ENCODE peak calls at places on chromosomes 7 and 10, in five cellular contexts. N is A549, C is left ventricle myocardium inferior, I is stomach, O is HCT116. E is an unnamed sample.

GRCh38 chr7:27182861-27183681 is 2.0 kb downstream of the HOXA11 start:
- DNase-seq in O (no peak), C (no peak), N (no peak), I (peak; percentile 16), E (no peak)

GRCh38 chr10:17290226-17290625 is 62.2 kb downstream of the VIM start:
- DNase-seq in C (no peak), N (no peak), I (no peak), O (peak; percentile 50), E (peak; percentile 34)

GRCh38 chr10:104640339-104641149 is 546 bp upstream of the SORCS3 start:
- DNase-seq in I (no peak), C (no peak), O (no peak), N (no peak), E (no peak)

GRCh38 chr7:2476298-2476697 is at the start of gene GRIFIN:
- DNase-seq in C (no peak), I (no peak), N (no peak), O (no peak), E (no peak)

GRCh38 chr7:128862571-128863432 is at the start of gene ATP6V1F:
- DNase-seq in I (peak; percentile 99), N (peak; percentile 98), C (peak; percentile 98), O (peak; percentile 95), E (peak; percentile 98)

GRCh38 chr7:137484326-137484725 is 140.8 kb upstream of the PTN start:
- DNase-seq in O (no peak), I (no peak), N (no peak), C (no peak), E (no peak)

GRCh38 chr10:125113661-125114388 is 46.5 kb downstream of the CTBP2 start:
- DNase-seq in C (no peak), O (no peak), I (peak; percentile 15), N (no peak), E (no peak)

GRCh38 chr7:70097639-70098038 is 499.4 kb downstream of the AUTS2 start:
- DNase-seq in O (no peak), C (no peak), I (no peak), N (no peak), E (no peak)

GRCh38 chr7:99379043-99379577 is 4.6 kb downstream of the ARPC1B start:
- DNase-seq in N (no peak), I (peak; percentile 46), C (peak; percentile 67), O (no peak), E (peak; percentile 61)

GRCh38 chr7:71900556-71900955 is 511.6 kb downstream of the CALN1 start:
- DNase-seq in C (no peak), I (no peak), O (no peak), N (no peak), E (no peak)

GRCh38 chr7:150388709-150389531 is 9.8 kb downstream of the ZNF775 start:
- DNase-seq in I (peak; percentile 75), O (no peak), C (peak; percentile 70), N (no peak), E (no peak)
- TF ChIP-seq CTCF in I (no peak), O (no peak), C (peak; percentile 80), N (no peak), E (peak; percentile 27)

GRCh38 chr7:87878208-87878735 is 2.0 kb downstream of the DBF4 start:
- DNase-seq in I (no peak), C (no peak), O (no peak), N (no peak), E (no peak)
- H3K27ac ChIP-seq in I (no peak overlapping the region), C (no peak overlapping the region), O (no peak overlapping the region), N (no peak overlapping the region), E (no peak overlapping the region)

DNA sequence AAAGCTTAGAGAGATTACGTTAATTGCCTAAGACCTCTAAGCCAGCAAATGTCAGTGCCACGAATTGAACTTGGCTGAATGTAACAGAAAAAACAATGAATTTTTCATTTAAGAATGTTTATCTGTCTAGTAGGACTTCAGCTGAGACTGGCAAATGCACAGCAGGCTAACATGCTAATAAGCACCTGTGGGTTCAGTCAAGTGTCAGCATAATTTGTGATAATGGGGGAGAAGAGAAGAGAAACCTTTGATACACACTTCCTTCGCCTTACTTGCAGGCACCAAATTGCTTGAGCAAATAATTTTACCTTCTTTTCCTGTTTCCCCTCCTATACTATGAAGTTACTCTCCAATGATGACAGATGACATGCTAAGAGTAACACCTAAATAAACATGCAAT is 1136.5 kb upstream of the SORCS1 start:
- DNase-seq in O (no peak), I (no peak), N (no peak), C (no peak), E (no peak)
- TF ChIP-seq CTCF in O (no peak), I (no peak), N (no peak), C (no peak), E (no peak)

GRCh38 chr10:7667262-7668141 is 736 bp upstream of the ITIH5 start:
- DNase-seq in C (peak; percentile 19), N (no peak), I (no peak), O (no peak), E (no peak)
- H3K27ac ChIP-seq in C (peak overlapping the region; percentile 56), N (no peak overlapping the region), I (no peak overlapping the region), O (no peak overlapping the region), E (no peak overlapping the region)

E was measured in A673.